ENCODE peak calls at places on chromosome 20, in seven cellular contexts. R is AG08395; K is epithelial cell of esophagus; I is iPS-NIHi11; Q is activated T-helper 1 cell treated with anti-CD3 and anti-CD28 coated beads, Interleukin-12 subunit alpha, Interleukin-12 subunit beta, Interleukin-2, Interleukin-4 antibody, amounts not matched to agents 30 ng/mL and 10 ng/mL and 1 ng/mL, durations not matched to agents 14 hours and 24 hours and 36 hours; H is GM03348; A is NCI-H187 treated with DMSO at 0.1 percent for 48 hours. U is an unnamed sample.
A peak's percentile ranks its signal among the peaks of the same experiment; 100 is the strongest.

GRCh38 chr20:48326434-48326691 is 501.4 kb downstream of the PREX1 start:
- DNase-seq in R (no peak), K (no peak), I (no peak), Q (no peak), H (no peak), A (no peak), U (no peak)

GRCh38 chr20:17721802-17722486 is 22.2 kb downstream of the BANF2 start:
- DNase-seq in R (peak; percentile 5), K (peak; percentile 10), I (no peak), Q (no peak), H (no peak), A (no peak), U (no peak)

GRCh38 chr20:45905505-45906079 is 6.4 kb downstream of the PLTP start:
- DNase-seq in R (peak; percentile 71), K (peak; percentile 94), I (no peak), Q (no peak), H (peak; percentile 56), A (no peak), U (peak; percentile 88)

GRCh38 chr20:34473262-34473883 is 42.8 kb upstream of the DYNLRB1 start:
- DNase-seq in R (peak; percentile 10), K (peak; percentile 59), I (peak; percentile 45), Q (no peak), H (peak; percentile 63), A (no peak), U (no peak)

GRCh38 chr20:44017905-44018683 is 103.4 kb downstream of the TOX2 start:
- DNase-seq in R (peak; percentile 82), K (peak; percentile 87), I (no peak), Q (no peak), H (peak; percentile 59), A (peak; percentile 96), U (peak; percentile 86)

GRCh38 chr20:60960500-60960899 is 291.6 kb upstream of the CDH4 start:
- DNase-seq in R (no peak), K (no peak), I (no peak), Q (no peak), H (no peak), A (no peak), U (no peak)

GRCh38 chr20:44279228-44279627 is 31.8 kb downstream of the FITM2 start:
- DNase-seq in R (peak; percentile 67), K (peak; percentile 63), I (no peak), Q (no peak), H (peak; percentile 73), A (no peak), U (no peak)

GRCh38 chr20:32447136-32448027 is 89.3 kb downstream of the ASXL1 start:
- DNase-seq in R (no peak), K (no peak), I (no peak), Q (no peak), H (no peak), A (no peak), U (no peak)

GRCh38 chr20:9974324-9974723 is 60.5 kb upstream of the ANKEF1 start:
- DNase-seq in R (no peak), K (no peak), I (no peak), Q (no peak), H (no peak), A (no peak), U (no peak)

GRCh38 chr20:37650661-37651060 is 43.2 kb upstream of the CTNNBL1 start:
- DNase-seq in R (no peak), K (no peak), I (no peak), Q (no peak), H (no peak), A (no peak), U (no peak)

GRCh38 chr20:52033313-52033712 is 158.3 kb downstream of the ZFP64 start:
- DNase-seq in R (no peak), K (no peak), I (peak; percentile 32), Q (no peak), H (no peak), A (no peak), U (no peak)

GRCh38 chr20:4880051-4880450 is 121.3 kb downstream of the SLC23A2 start:
- DNase-seq in R (no peak), K (no peak), I (no peak), Q (no peak), H (no peak), A (no peak), U (no peak)

GRCh38 chr20:43138061-43138860 is 51.4 kb downstream of the PTPRT start:
- DNase-seq in R (no peak), K (no peak), I (no peak), Q (no peak), H (no peak), A (no peak), U (peak; percentile 13)

GRCh38 chr20:33526769-33527168 is 36.9 kb downstream of the CBFA2T2 start:
- DNase-seq in R (no peak), K (no peak), I (no peak), Q (no peak), H (no peak), A (no peak), U (peak; percentile 28)

U was measured in kidney tubule cell.